ENCODE peak calls at places on chromosomes 16 and 17, in nine cellular contexts. B is hepatocyte, Y is BJ, V is neural progenitor cell, W is ovary, N is brain microvascular endothelial cell, O is gastrocnemius medialis, K is heart left ventricle, Q is pancreas. Z is an unnamed sample.
A peak's percentile ranks its signal among the peaks of the same experiment; 100 is the strongest.

GRCh38 chr17:65194670-65195334 is 57.6 kb downstream of the RGS9 start:
- DNase-seq in Q (no peak), O (no peak), B (no peak), V (no peak), Y (no peak), W (no peak), K (no peak), N (no peak), Z (no peak)

GRCh38 chr16:79247386-79247785 is 353.2 kb downstream of the MAF start:
- DNase-seq in K (no peak), W (no peak), B (no peak), V (peak; percentile 37), N (no peak), Y (no peak), O (no peak), Q (no peak), Z (no peak)

GRCh38 chr17:9935408-9935807 is 30.3 kb upstream of the RCVRN start:
- DNase-seq in Y (no peak), B (no peak), V (no peak), Q (no peak), O (peak; percentile 35), W (no peak), K (peak; percentile 39), N (no peak), Z (no peak)

GRCh38 chr16:68490829-68491575 is 42.7 kb upstream of the SMPD3 start:
- DNase-seq in Y (peak; percentile 19), V (no peak), W (no peak), O (no peak), B (peak; percentile 87), N (peak; percentile 24), K (no peak), Q (peak; percentile 81), Z (peak; percentile 96)

GRCh38 chr17:68704897-68705296 is 103.7 kb upstream of the FAM20A start:
- DNase-seq in V (no peak), Q (no peak), N (no peak), K (no peak), Y (peak; percentile 88), O (no peak), W (no peak), B (no peak), Z (no peak)

GRCh38 chr17:50467855-50468119 is 893 bp downstream of the CHAD start:
- DNase-seq in V (no peak), O (no peak), W (no peak), K (no peak), Q (no peak), Y (no peak), N (no peak), B (no peak), Z (no peak)

GRCh38 chr17:9217151-9218067 is 196.1 kb downstream of the NTN1 start:
- DNase-seq in W (no peak), Q (no peak), Y (peak; percentile 32), B (peak; percentile 65), O (peak; percentile 30), K (no peak), N (peak; percentile 43), V (no peak), Z (peak; percentile 58)

GRCh38 chr16:15970202-15970601 is 20.8 kb downstream of the ABCC1 start:
- DNase-seq in W (no peak), N (no peak), V (peak; percentile 41), O (no peak), Q (no peak), Y (no peak), B (no peak), K (no peak), Z (peak; percentile 33)

GRCh38 chr16:16075463-16076399 is 126.3 kb downstream of the ABCC1 start:
- DNase-seq in O (peak; percentile 96), V (no peak), Q (no peak), N (no peak), B (no peak), K (peak; percentile 67), W (peak; percentile 80), Y (peak; percentile 37), Z (no peak)

GRCh38 chr17:76421054-76421427 is 31.9 kb downstream of the UBE2O start:
- DNase-seq in Y (no peak), V (no peak), Q (no peak), N (no peak), O (no peak), W (no peak), K (peak; percentile 64), B (no peak), Z (no peak)

GRCh38 chr17:32489320-32490100 is 2.7 kb downstream of the CDK5R1 start:
- DNase-seq in W (no peak), V (no peak), B (no peak), O (no peak), N (no peak), Y (no peak), Q (no peak), K (no peak), Z (no peak)

GRCh38 chr17:72774251-72774650 is 318.2 kb downstream of the SLC39A11 start:
- DNase-seq in W (no peak), B (no peak), N (no peak), V (no peak), Y (no peak), O (no peak), K (no peak), Q (no peak), Z (no peak)

GRCh38 chr17:75555679-75556153 is 30.2 kb downstream of the LLGL2 start:
- DNase-seq in W (no peak), B (no peak), K (no peak), V (no peak), Y (no peak), Q (no peak), N (no peak), O (no peak), Z (no peak)

GRCh38 chr16:29198731-29199521 is 207.6 kb downstream of the NPIPB11 start:
- DNase-seq in V (no peak), O (no peak), Q (peak; percentile 43), W (no peak), K (no peak), N (no peak), Y (no peak), B (no peak), Z (no peak)
- H3K4me3 ChIP-seq in V (no peak overlapping the region), O (no peak overlapping the region), Q (no peak overlapping the region), W (no peak overlapping the region), K (no peak overlapping the region), N (no peak overlapping the region), Y (no peak overlapping the region), B (no peak overlapping the region), Z (no peak overlapping the region)

GRCh38 chr17:27353469-27354050 is 59.6 kb downstream of the WSB1 start:
- DNase-seq in Q (peak; percentile 98), K (peak; percentile 95), W (peak; percentile 91), B (peak; percentile 96), Y (peak; percentile 46), O (peak; percentile 84), N (peak; percentile 91), V (peak; percentile 92), Z (peak; percentile 76)
- TF ChIP-seq CTCF in Q (peak; percentile 94), K (peak; percentile 96), W (peak; percentile 88), B (peak; percentile 85), Y (peak; percentile 18), O (peak; percentile 98), N (peak; percentile 49), V (peak; percentile 95), Z (peak; percentile 66)

DNA sequence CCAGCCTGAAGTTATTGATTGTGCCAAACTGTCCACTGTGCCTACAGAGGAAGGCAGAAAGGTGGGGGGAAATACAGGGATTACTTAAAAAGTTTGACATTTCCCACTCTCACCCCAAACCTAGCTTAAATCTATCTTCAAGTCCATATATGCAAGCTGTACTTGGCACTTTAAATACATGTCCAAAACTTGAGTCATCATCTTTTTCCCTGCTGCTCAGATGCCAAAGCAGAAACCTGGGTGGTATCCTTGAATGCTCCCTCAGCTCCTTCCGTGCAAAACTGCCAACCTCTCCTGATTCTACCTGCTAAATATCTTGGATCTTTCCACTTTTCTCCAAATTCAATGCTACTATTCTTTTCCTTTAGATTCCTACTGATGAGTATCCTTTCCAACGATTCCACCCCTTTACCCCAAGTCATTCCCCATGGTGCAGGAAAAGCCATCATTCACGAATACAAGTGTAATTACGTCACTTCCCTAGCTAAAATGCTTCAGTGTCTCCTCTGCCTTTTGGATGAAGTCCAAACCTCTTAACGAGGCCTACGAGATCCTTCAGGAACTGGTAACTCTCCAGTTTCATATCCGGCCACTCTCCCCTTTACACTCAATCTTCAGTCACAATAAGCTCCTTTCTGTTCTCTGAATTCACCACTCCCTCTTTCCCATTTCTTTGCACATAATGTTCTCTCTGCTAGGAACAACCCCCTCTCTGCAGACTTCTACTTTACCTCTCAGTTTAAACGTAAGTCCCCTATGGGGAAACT is 9.3 kb downstream of the BECN1 start:
- DNase-seq in B (no peak), Y (peak; percentile 26), O (no peak), K (no peak), Q (no peak), N (no peak), V (no peak), W (no peak), Z (peak; percentile 72)
- H3K36me3 ChIP-seq in B (peaks cover 6% of the 10 kb centered on the region), Y (peaks cover 28% of the 10 kb centered on the region), O (peaks cover 99% of the 10 kb centered on the region), K (peaks cover 97% of the 10 kb centered on the region), Q (peaks cover 25% of the 10 kb centered on the region), N (peaks cover 73% of the 10 kb centered on the region), V (no peaks in the 10 kb centered on the region), W (no peaks in the 10 kb centered on the region), Z (peaks cover 41% of the 10 kb centered on the region)

GRCh38 chr16:31214705-31215286 is 877 bp downstream of the TRIM72 start:
- DNase-seq in O (peak; percentile 50), Q (no peak), K (no peak), Y (no peak), B (no peak), N (no peak), V (peak; percentile 52), W (no peak), Z (no peak)
- H3K4me3 ChIP-seq in O (peak overlapping the region; percentile 75), Q (peak overlapping the region; percentile 44), K (peak overlapping the region; percentile 52), Y (peak overlapping the region; percentile 43), B (peak overlapping the region; percentile 36), N (peak overlapping the region; percentile 48), V (peak overlapping the region; percentile 51), W (peak overlapping the region; percentile 31), Z (peak overlapping the region; percentile 29)

DNA sequence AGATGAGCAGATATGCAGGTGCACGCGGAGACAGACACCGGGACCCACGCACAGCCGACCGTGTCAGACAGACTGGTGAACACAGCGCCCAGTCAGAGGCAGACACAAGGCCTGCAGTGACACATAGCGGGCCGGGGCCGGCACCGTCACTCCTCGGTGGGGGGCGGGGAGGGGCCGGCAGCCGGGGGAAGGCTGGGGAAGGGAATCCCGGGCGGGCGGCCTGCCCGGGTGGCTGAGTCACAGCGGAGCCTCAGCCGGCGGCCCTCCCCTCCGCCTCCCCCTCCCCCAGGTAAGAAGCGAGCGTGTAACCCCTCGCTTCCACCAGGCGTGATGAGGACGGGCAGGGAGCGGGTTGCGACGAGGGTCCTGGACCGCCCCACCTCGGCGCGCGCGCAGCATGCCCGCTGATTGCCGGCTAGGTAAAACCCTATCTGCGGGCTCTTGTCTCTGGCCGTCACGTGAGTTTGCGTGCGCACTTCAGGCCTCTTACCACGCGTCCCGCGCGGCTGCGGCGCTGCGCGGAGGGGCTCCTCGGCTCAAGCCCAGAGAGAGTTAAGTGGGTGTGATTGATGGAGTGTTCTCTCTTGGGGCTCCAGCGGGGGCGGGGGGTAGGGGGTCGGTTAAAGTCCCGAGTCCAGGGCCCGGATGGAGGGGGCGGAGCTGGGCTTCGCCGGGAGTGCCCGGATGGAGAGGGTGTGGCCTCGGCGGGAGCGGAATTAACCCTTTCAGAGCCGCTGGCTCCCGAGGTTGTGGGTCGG is 7.8 kb downstream of the KDM6B start:
- DNase-seq in B (peak; percentile 97), O (peak; percentile 95), K (peak; percentile 94), N (peak; percentile 94), V (peak; percentile 96), Y (no peak), Q (peak; percentile 94), W (peak; percentile 94), Z (peak; percentile 79)
- TF ChIP-seq CTCF in B (peak; percentile 42), O (no peak), K (peak; percentile 55), N (no peak), V (peak; percentile 9), Y (peak; percentile 12), Q (no peak), W (no peak), Z (no peak)

GRCh38 chr16:11780988-11781680 is 15.9 kb downstream of the ZC3H7A start:
- DNase-seq in O (no peak), W (no peak), V (no peak), N (no peak), B (no peak), Y (no peak), Q (no peak), K (no peak), Z (no peak)
- H3K36me3 ChIP-seq in O (peaks cover 39% of the 10 kb centered on the region), W (no peaks in the 10 kb centered on the region), V (peaks cover 12% of the 10 kb centered on the region), N (peaks cover 23% of the 10 kb centered on the region), B (no peaks in the 10 kb centered on the region), Y (peaks cover 4% of the 10 kb centered on the region), Q (no peaks in the 10 kb centered on the region), K (peaks cover 57% of the 10 kb centered on the region), Z (peaks cover 4% of the 10 kb centered on the region)